ENCODE peak calls at places on chromosomes 12 and 14, in five cellular contexts. H is A673; Q is CD8-positive, alpha-beta T cell; F is CD4-positive, CD25-positive, alpha-beta regulatory T cell; L is lower lobe of right lung. V is an unnamed sample.

GRCh38 chr14:99408286-99408970 is 72.2 kb downstream of the SETD3 start:
- DNase-seq in H (no peak), Q (no peak), F (no peak), L (no peak), V (no peak)

GRCh38 chr12:53071591-53072551 is 7.3 kb downstream of the SPRYD3 start:
- DNase-seq in H (peak; percentile 43), Q (no peak), F (no peak), L (no peak), V (no peak)

GRCh38 chr12:66065623-66066022 is 64.9 kb downstream of the LLPH start:
- DNase-seq in H (peak; percentile 77), Q (no peak), F (no peak), L (no peak), V (no peak)

GRCh38 chr12:12979151-12979550 is 20.9 kb downstream of the HEBP1 start:
- DNase-seq in H (no peak), Q (no peak), F (no peak), L (no peak), V (no peak)

GRCh38 chr12:9041321-9041720 is 52.0 kb downstream of the KLRG1 start:
- DNase-seq in H (no peak), Q (no peak), F (no peak), L (no peak), V (no peak)

GRCh38 chr12:10562306-10562933 is 51.0 kb downstream of the MAGOHB start:
- DNase-seq in H (peak; percentile 47), Q (no peak), F (peak; percentile 8), L (no peak), V (no peak)

GRCh38 chr12:44155349-44155748 is 319.5 kb downstream of the TMEM117 start:
- DNase-seq in H (no peak), Q (no peak), F (no peak), L (no peak), V (no peak)

GRCh38 chr12:108589028-108589839 is 8.7 kb downstream of the TMEM119 start:
- DNase-seq in H (no peak), Q (no peak), F (no peak), L (no peak), V (no peak)

GRCh38 chr14:51019089-51019488 is 74.8 kb upstream of the PYGL start:
- DNase-seq in H (no peak), Q (no peak), F (no peak), L (no peak), V (no peak)

GRCh38 chr14:84036863-84037262 is 1493.1 kb upstream of the FLRT2 start:
- DNase-seq in H (no peak), Q (no peak), F (no peak), L (no peak), V (no peak)

GRCh38 chr14:104179564-104180129 is 41.3 kb downstream of the KIF26A start:
- DNase-seq in H (no peak), Q (no peak), F (no peak), L (no peak), V (no peak)

GRCh38 chr12:93823616-93824410 is 146.6 kb downstream of the CRADD start:
- DNase-seq in H (no peak), Q (no peak), F (no peak), L (no peak), V (no peak)

GRCh38 chr14:33836203-33836894 is 114.5 kb downstream of the EGLN3 start:
- DNase-seq in H (no peak), Q (no peak), F (no peak), L (no peak), V (no peak)

GRCh38 chr14:101442451-101442850 is 118.8 kb upstream of the DIO3 start:
- DNase-seq in H (no peak), Q (peak; percentile 56), F (peak; percentile 15), L (no peak), V (peak; percentile 29)

GRCh38 chr12:2263921-2264320 is 211.1 kb downstream of the CACNA1C start:
- DNase-seq in H (no peak), Q (no peak), F (no peak), L (no peak), V (no peak)
- H3K4me3 ChIP-seq in H (no peak overlapping the region), Q (no peak overlapping the region), F (no peak overlapping the region), L (no peak overlapping the region), V (no peak overlapping the region)

GRCh38 chr14:68253381-68253780 is 433.8 kb downstream of the RAD51B start:
- DNase-seq in H (no peak), Q (no peak), F (no peak), L (no peak), V (no peak)

GRCh38 chr14:68257969-68258368 is 438.4 kb downstream of the RAD51B start:
- DNase-seq in H (no peak), Q (no peak), F (no peak), L (no peak), V (no peak)

GRCh38 chr14:68255697-68256178 is 436.2 kb downstream of the RAD51B start:
- DNase-seq in H (no peak), Q (no peak), F (no peak), L (no peak), V (no peak)

GRCh38 chr14:68253878-68254528 is 434.4 kb downstream of the RAD51B start:
- DNase-seq in H (no peak), Q (no peak), F (no peak), L (no peak), V (no peak)

DNA sequence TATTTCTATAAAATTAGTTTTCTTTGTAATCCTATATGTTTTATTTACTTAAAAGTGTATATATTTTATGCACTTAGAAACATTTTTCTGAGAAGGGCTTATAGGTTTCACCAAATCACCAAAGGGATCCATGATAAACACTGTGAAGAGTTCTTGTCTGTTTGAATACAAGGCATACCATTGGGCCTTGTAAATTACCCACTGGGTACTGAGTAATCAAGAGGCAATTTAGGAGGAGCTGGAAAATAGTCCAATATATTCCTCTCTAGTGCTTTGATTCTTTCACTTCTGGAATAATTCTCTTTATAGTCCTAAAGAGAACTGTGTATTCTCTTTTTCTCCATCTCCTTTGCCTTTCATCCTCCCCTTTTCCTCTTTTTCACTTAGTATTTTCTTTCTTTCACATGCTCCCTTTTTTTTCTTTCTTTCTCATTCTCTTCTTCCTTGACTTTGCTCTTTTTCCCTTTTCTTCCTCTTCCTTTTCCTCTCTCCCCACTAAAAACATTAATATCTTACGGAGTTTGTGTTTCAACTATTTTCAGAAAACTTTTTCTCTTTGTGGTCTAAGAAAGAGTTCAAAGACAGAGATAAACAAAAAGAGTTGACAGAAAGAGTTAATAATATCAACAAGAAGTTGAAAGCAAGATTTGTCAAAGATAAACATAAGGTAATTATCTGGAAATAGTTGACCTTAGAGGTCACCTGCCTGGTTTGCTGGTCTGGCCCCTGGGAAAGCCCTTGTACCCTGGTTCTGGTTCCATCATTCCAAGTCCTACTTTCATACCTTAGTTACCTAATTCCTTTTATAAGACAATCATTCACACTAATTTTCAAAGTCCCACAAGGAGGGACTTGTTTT is 435.3 kb downstream of the RAD51B start:
- DNase-seq in H (no peak), Q (no peak), F (no peak), L (no peak), V (no peak)
- H3K27ac ChIP-seq in H (no peak overlapping the region), Q (no peak overlapping the region), F (no peak overlapping the region), L (no peak overlapping the region), V (no peak overlapping the region)

GRCh38 chr12:113239288-113239771 is 18.1 kb downstream of the TPCN1 start:
- DNase-seq in H (no peak), Q (no peak), F (no peak), L (no peak), V (no peak)

GRCh38 chr12:113236539-113237354 is 15.5 kb downstream of the TPCN1 start:
- DNase-seq in H (no peak), Q (no peak), F (no peak), L (no peak), V (no peak)

GRCh38 chr12:113239811-113240331 is 18.6 kb downstream of the TPCN1 start:
- DNase-seq in H (no peak), Q (no peak), F (no peak), L (no peak), V (no peak)

GRCh38 chr12:113237748-113238147 is 16.5 kb downstream of the TPCN1 start:
- DNase-seq in H (no peak), Q (no peak), F (no peak), L (no peak), V (no peak)

GRCh38 chr12:113238309-113238708 is 17.0 kb downstream of the TPCN1 start:
- DNase-seq in H (no peak), Q (no peak), F (no peak), L (no peak), V (no peak)
- H3K4me1 ChIP-seq in H (peaks cover 19% of the 10 kb centered on the region), Q (peaks cover 9% of the 10 kb centered on the region), F (no peaks in the 10 kb centered on the region), L (peaks cover 80% of the 10 kb centered on the region), V (peaks cover 3% of the 10 kb centered on the region)

GRCh38 chr12:106243620-106244019 is 4.2 kb downstream of the CKAP4 start:
- DNase-seq in H (no peak), Q (no peak), F (no peak), L (no peak), V (no peak)
- H3K4me3 ChIP-seq in H (no peak overlapping the region), Q (no peak overlapping the region), F (no peak overlapping the region), L (no peak overlapping the region), V (no peak overlapping the region)

GRCh38 chr14:76434220-76434619 is 58.3 kb downstream of the ESRRB start:
- DNase-seq in H (no peak), Q (no peak), F (no peak), L (no peak), V (no peak)

GRCh38 chr14:76430017-76430416 is 54.1 kb downstream of the ESRRB start:
- DNase-seq in H (peak; percentile 79), Q (no peak), F (no peak), L (no peak), V (no peak)

GRCh38 chr14:76430475-76430980 is 54.6 kb downstream of the ESRRB start:
- DNase-seq in H (no peak), Q (no peak), F (no peak), L (no peak), V (no peak)

GRCh38 chr14:76432967-76433752 is 57.2 kb downstream of the ESRRB start:
- DNase-seq in H (no peak), Q (no peak), F (no peak), L (no peak), V (no peak)
- H3K27ac ChIP-seq in H (no peak overlapping the region), Q (no peak overlapping the region), F (no peak overlapping the region), L (no peak overlapping the region), V (no peak overlapping the region)

DNA sequence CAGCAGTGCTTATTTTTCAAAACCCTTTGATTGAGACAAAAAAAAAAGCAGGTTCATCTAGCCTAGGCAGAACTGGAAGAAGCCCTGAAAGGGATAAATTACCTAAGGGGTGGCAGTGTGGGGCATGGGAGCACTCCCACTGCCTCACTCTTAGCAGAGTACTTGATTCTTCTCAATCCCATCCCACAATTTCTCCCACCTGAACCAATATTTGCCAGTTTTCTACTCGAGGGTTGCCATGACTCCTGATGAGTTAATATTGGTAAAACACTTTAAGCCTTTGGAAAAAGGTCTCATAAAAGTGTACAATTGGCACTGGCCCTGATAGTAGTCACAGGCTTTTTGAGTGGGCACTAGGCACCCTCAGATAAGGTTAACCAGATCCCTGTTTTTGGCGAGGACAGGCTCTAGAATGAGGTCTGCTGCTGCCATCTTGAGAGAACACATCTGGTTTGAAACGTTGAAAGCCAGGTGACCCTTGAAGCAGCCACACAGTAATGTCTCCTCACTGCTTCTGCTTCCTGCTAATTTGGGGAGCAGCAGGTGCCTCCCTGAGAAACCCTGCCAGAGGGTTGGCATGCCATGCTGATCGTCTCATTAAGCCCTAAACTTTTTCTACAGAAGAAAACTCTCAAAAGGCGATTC is 320.0 kb downstream of the RAD51B start:
- DNase-seq in H (no peak), Q (no peak), F (no peak), L (no peak), V (no peak)
- H3K4me1 ChIP-seq in H (peaks cover 71% of the 10 kb centered on the region), Q (peaks cover 11% of the 10 kb centered on the region), F (peaks cover 4% of the 10 kb centered on the region), L (peaks cover 41% of the 10 kb centered on the region), V (peaks cover 5% of the 10 kb centered on the region)